ENCODE peak calls at places on chromosome 13, in eight cellular contexts. M is Karpas-422, C is DND-41, O is mesenchymal stem cell, Y is IMR-90, X is OCI-LY7, A is HCT116, Q is GM23248. S is an unnamed sample.

GRCh38 chr13:97043302-97043701 is 49.0 kb upstream of the OXGR1 start:
- DNase-seq in C (no peak), X (no peak), O (peak; percentile 60), Y (no peak), M (no peak), Q (peak; percentile 84), A (no peak), S (no peak)

GRCh38 chr13:95588721-95589120 is 36.2 kb downstream of the CLDN10 start:
- DNase-seq in Y (peak; percentile 60), M (no peak), X (no peak), O (no peak), Q (peak; percentile 50), A (no peak), C (no peak), S (no peak)

GRCh38 chr13:32176696-32177095 is 138.5 kb downstream of the ZAR1L start:
- DNase-seq in Q (no peak), O (no peak), M (no peak), C (no peak), A (no peak), Y (no peak), X (no peak), S (no peak)

GRCh38 chr13:44796597-44797517 is 192.4 kb downstream of the NUFIP1 start:
- DNase-seq in O (no peak), Y (no peak), A (no peak), M (peak; percentile 19), X (no peak), Q (no peak), C (no peak), S (no peak)

GRCh38 chr13:25135896-25136295 is 36.2 kb downstream of the AMER2 start:
- DNase-seq in X (no peak), C (no peak), A (no peak), Q (no peak), Y (no peak), M (no peak), O (no peak), S (no peak)

GRCh38 chr13:104253063-104253680 is 1187.0 kb upstream of the SLC10A2 start:
- DNase-seq in C (no peak), Q (no peak), O (peak; percentile 6), X (no peak), A (no peak), M (no peak), Y (no peak), S (no peak)

GRCh38 chr13:76326343-76326742 is 559.9 kb downstream of the KCTD12 start:
- DNase-seq in Y (no peak), X (no peak), Q (no peak), C (no peak), A (no peak), M (no peak), O (no peak), S (no peak)

GRCh38 chr13:80011448-80012212 is 329.3 kb downstream of the SPRY2 start:
- DNase-seq in Q (no peak), X (no peak), A (no peak), M (no peak), Y (no peak), O (no peak), C (no peak), S (no peak)

GRCh38 chr13:48783181-48783630 is 129.5 kb downstream of the CYSLTR2 start:
- DNase-seq in Q (peak; percentile 96), A (no peak), Y (peak; percentile 100), X (no peak), O (peak; percentile 99), C (peak; percentile 15), M (no peak), S (no peak)

GRCh38 chr13:113406321-113407102 is 42.6 kb upstream of the GRTP1 start:
- DNase-seq in C (no peak), A (no peak), M (no peak), Q (no peak), X (no peak), O (no peak), Y (no peak), S (no peak)
- H2AFZ ChIP-seq in C (no peak overlapping the region), A (no peak overlapping the region), M (no peak overlapping the region), Q (no peak overlapping the region), X (no peak overlapping the region), O (no peak overlapping the region), Y (no peak overlapping the region), S (no peak overlapping the region)

DNA sequence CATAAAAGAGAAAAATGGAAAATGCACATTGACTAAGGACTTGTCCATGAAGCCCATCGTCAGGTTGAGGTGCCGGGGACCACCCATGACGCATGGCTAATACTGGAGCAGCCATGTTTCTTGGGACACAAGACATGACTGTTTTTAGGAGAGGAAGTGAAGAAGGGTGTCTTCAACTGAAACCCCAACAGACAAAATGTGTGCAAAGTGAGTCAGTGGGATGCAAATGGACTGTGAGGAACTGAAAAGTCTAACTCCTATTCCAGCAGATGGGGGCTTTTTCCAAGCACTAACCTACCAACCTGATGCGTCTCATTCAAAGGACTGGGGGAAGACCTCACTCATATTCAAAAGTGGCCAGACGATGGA is 459.3 kb downstream of the FOXO1 start:
- DNase-seq in M (peak; percentile 66), Y (no peak), A (no peak), Q (no peak), O (no peak), X (peak; percentile 86), C (no peak), S (no peak)
- H3K4me3 ChIP-seq in M (peak overlapping the region; percentile 3), Y (no peak overlapping the region), A (no peak overlapping the region), Q (no peak overlapping the region), O (no peak overlapping the region), X (peak overlapping the region; percentile 30), C (no peak overlapping the region), S (no peak overlapping the region)

GRCh38 chr13:51000058-51000457 is 90.5 kb downstream of the RNASEH2B start:
- DNase-seq in Q (peak; percentile 14), A (no peak), O (no peak), C (no peak), Y (no peak), M (no peak), X (no peak), S (no peak)

GRCh38 chr13:51000576-51001260 is 91.1 kb downstream of the RNASEH2B start:
- DNase-seq in O (peak; percentile 35), M (no peak), C (no peak), Q (peak; percentile 89), X (no peak), A (no peak), Y (peak; percentile 42), S (peak; percentile 59)

GRCh38 chr13:50998326-50998725 is 88.7 kb downstream of the RNASEH2B start:
- DNase-seq in A (no peak), C (no peak), Y (no peak), M (no peak), X (no peak), O (no peak), Q (no peak), S (peak; percentile 62)

GRCh38 chr13:51001335-51001734 is 91.7 kb downstream of the RNASEH2B start:
- DNase-seq in A (no peak), X (no peak), Y (no peak), O (no peak), Q (no peak), M (no peak), C (no peak), S (no peak)

DNA sequence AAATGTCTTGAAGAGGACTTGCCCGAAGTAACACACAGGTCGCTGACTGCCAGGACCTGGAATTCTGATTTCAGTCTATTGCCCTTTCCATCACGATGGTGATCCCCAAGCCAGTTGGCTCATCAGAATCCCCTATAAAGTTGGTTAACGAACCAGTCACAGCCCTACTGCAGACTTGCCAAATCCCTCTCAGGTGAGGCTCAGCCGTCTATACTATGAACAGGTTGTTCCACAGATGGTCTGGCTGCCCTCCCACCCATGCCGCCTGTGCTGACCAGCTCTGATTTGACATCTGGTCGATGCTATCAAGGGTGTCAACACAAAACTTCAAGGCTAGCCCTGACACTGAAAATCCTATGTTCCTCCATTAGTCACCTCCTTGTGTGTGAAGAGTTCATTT is 90.0 kb downstream of the RNASEH2B start:
- DNase-seq in Q (no peak), X (no peak), O (no peak), M (no peak), C (no peak), A (no peak), Y (no peak), S (no peak)
- H3K4me2 ChIP-seq in Q (no peak overlapping the region), X (no peak overlapping the region), O (no peak overlapping the region), M (no peak overlapping the region), C (no peak overlapping the region), A (no peak overlapping the region), Y (no peak overlapping the region), S (no peak overlapping the region)

GRCh38 chr13:109529964-109530363 is 256.4 kb downstream of the IRS2 start:
- DNase-seq in C (peak; percentile 31), A (no peak), X (no peak), Y (no peak), O (no peak), M (no peak), Q (no peak), S (no peak)
- H2AFZ ChIP-seq in C (no peak overlapping the region), A (no peak overlapping the region), X (no peak overlapping the region), Y (no peak overlapping the region), O (no peak overlapping the region), M (no peak overlapping the region), Q (no peak overlapping the region), S (no peak overlapping the region)

DNA sequence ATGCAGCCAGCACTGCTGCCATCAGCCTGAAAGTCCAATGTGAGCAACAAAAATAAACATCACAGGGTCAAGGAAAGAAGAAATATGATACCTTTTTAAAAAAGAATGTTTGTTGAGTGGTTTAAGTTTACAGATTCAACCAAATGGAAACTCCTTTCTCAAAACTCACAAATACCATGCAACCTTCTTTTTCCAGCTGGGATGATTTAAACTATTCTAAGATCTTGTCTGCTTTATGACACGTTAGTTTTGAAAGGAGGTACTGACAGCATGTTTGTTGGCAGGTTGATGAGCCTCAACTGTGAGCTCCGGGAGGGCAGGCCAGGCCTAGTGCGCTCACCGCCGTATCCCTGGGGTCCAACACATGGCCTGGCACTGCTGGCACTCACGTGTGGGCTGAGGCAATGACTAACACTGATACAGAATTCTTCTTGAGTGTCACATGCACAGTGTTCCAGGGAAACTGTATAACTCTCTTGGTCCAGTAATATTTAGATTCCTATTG is 46.7 kb downstream of the LATS2 start:
- DNase-seq in Y (peak; percentile 91), A (no peak), Q (peak; percentile 92), M (no peak), C (no peak), O (peak; percentile 87), X (no peak), S (no peak)
- H3K4me3 ChIP-seq in Y (no peak overlapping the region), A (no peak overlapping the region), Q (peak overlapping the region; percentile 9), M (no peak overlapping the region), C (no peak overlapping the region), O (no peak overlapping the region), X (no peak overlapping the region), S (no peak overlapping the region)

DNA sequence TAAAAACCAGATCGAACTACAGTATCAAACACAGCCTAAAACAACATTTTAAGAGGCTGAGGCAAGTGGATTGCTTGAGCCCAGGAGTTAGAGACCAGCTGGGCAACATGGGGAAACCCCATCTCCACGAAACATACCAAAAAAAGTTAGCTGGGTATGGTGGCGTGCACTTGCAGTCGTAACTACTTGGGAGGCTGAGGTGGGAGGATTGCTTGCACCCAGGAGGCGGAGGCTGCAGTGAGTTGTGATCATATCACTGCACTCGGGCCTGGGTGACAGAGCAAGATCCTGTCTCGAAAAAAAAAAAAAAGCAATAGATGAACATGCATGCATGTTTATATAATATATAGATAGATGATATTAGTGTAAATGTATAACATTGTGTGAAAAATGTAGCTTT is 5.2 kb upstream of the MRPS31 start:
- DNase-seq in X (no peak), C (peak; percentile 27), Y (no peak), Q (no peak), M (no peak), A (no peak), O (no peak), S (no peak)
- H3K4me2 ChIP-seq in X (peak overlapping the region; percentile 59), C (peak overlapping the region; percentile 46), Y (no peak overlapping the region), Q (no peak overlapping the region), M (peak overlapping the region; percentile 67), A (peak overlapping the region; percentile 72), O (no peak overlapping the region), S (peak overlapping the region; percentile 61)

S was measured in keratinocyte.